ENCODE peak calls at places on chromosomes 13 and 19, in seven cellular contexts. I is cardiac fibroblast, L is ELF-1, B is COR-L47, R is cardiac muscle cell, P is WTC11, N is fibroblast of the aortic adventitia. J is an unnamed sample.

GRCh38 chr13:60944016-60944415 is 471.6 kb downstream of the PCDH20 start:
- DNase-seq in P (no peak), L (no peak), I (no peak), N (no peak), R (no peak), B (no peak), J (no peak)

GRCh38 chr13:43484432-43485225 is 302.1 kb downstream of the ENOX1 start:
- DNase-seq in I (no peak), P (no peak), N (no peak), R (no peak), B (no peak), L (no peak), J (no peak)

GRCh38 chr19:7657047-7657779 is 11.6 kb upstream of the RETN start:
- DNase-seq in I (no peak), N (no peak), B (no peak), P (no peak), R (no peak), L (no peak), J (no peak)

GRCh38 chr13:99812611-99813010 is 159.0 kb downstream of the ZIC5 start:
- DNase-seq in B (no peak), P (no peak), R (no peak), L (no peak), N (peak), I (peak), J (no peak)

GRCh38 chr13:75896271-75896670 is 260.1 kb downstream of the LMO7 start:
- DNase-seq in N (no peak), B (no peak), I (no peak), L (no peak), R (no peak), P (no peak), J (no peak)

GRCh38 chr13:58119351-58119750 is 487.8 kb downstream of the PCDH17 start:
- DNase-seq in I (no peak), L (no peak), B (no peak), N (no peak), P (no peak), R (no peak), J (no peak)

GRCh38 chr13:29920018-29920643 is 69.7 kb upstream of the UBL3 start:
- DNase-seq in B (peak), N (no peak), R (no peak), L (no peak), P (no peak), I (no peak), J (no peak)

GRCh38 chr13:51240178-51240577 is 18.0 kb downstream of the FAM124A start:
- DNase-seq in N (no peak), R (no peak), I (no peak), P (no peak), L (no peak), B (no peak), J (no peak)

GRCh38 chr13:111210082-111210481 is 95.0 kb downstream of the ARHGEF7 start:
- DNase-seq in L (no peak), R (no peak), B (no peak), I (no peak), P (no peak), N (no peak), J (no peak)

GRCh38 chr13:111245781-111246384 is 74.6 kb upstream of the TEX29 start:
- DNase-seq in L (no peak), R (no peak), N (peak), I (peak), B (no peak), P (no peak), J (no peak)

GRCh38 chr13:32645854-32646253 is 59.6 kb downstream of the PDS5B start:
- DNase-seq in B (no peak), P (no peak), N (no peak), I (no peak), L (no peak), R (no peak), J (no peak)

GRCh38 chr19:11381535-11382369 is 2.4 kb downstream of the EPOR start:
- DNase-seq in P (peak), I (peak), B (no peak), R (peak), N (peak), L (peak), J (peak)

GRCh38 chr19:1038995-1039645 is 787 bp upstream of the ABCA7 start:
- DNase-seq in R (no peak), L (peak), B (no peak), P (no peak), N (no peak), I (no peak), J (no peak)

GRCh38 chr13:77390391-77390790 is 63.5 kb upstream of the MYCBP2 start:
- DNase-seq in R (no peak), P (no peak), B (no peak), I (no peak), N (peak), L (no peak), J (no peak)

GRCh38 chr13:111630411-111630810 is 310.0 kb downstream of the TEX29 start:
- DNase-seq in L (peak), N (no peak), I (no peak), B (no peak), R (no peak), P (peak), J (peak)

GRCh38 chr19:46601318-46602224 is at the start of gene CALM3:
- DNase-seq in P (no peak), L (no peak), N (no peak), B (no peak), I (no peak), R (no peak), J (peak)

GRCh38 chr19:4144666-4145261 is 8.7 kb upstream of the CREB3L3 start:
- DNase-seq in R (no peak), I (peak), P (no peak), N (peak), B (no peak), L (no peak), J (no peak)

GRCh38 chr13:76638882-76639281 is 247.3 kb downstream of the KCTD12 start:
- DNase-seq in B (no peak), L (no peak), I (peak), N (no peak), P (no peak), R (no peak), J (no peak)

GRCh38 chr13:94706101-94706853 is 6.1 kb downstream of the SOX21 start:
- DNase-seq in P (no peak), L (no peak), R (no peak), N (no peak), I (no peak), B (no peak), J (no peak)

GRCh38 chr19:56973713-56974553 is 133.4 kb upstream of the PEG3 start:
- DNase-seq in L (no peak), N (no peak), R (no peak), P (no peak), I (no peak), B (peak), J (no peak)

GRCh38 chr19:12769689-12770088 is 5.7 kb downstream of the HOOK2 start:
- DNase-seq in B (no peak), R (peak), L (peak), I (no peak), P (peak), N (no peak), J (peak)

GRCh38 chr13:77185721-77186120 is 141.2 kb downstream of the MYCBP2 start:
- DNase-seq in B (no peak), P (no peak), I (no peak), R (no peak), N (no peak), L (no peak), J (no peak)

GRCh38 chr13:61036715-61037114 is 378.9 kb downstream of the PCDH20 start:
- DNase-seq in I (peak), P (no peak), B (no peak), L (no peak), R (no peak), N (no peak), J (no peak)

GRCh38 chr13:95298169-95298940 is 2.9 kb downstream of the ABCC4 start:
- DNase-seq in P (no peak), L (peak), I (no peak), R (no peak), N (no peak), B (no peak), J (no peak)

GRCh38 chr19:45782162-45782623 is at the start of gene DMPK:
- DNase-seq in I (no peak), N (peak), P (no peak), L (no peak), R (peak), B (peak), J (no peak)

GRCh38 chr13:51958217-51958547 is 53.1 kb downstream of the ATP7B start:
- DNase-seq in L (no peak), R (no peak), B (peak), N (no peak), P (no peak), I (no peak), J (no peak)

GRCh38 chr19:1590641-1591397 is 1.8 kb downstream of the MBD3 start:
- DNase-seq in I (peak), L (peak), P (peak), R (peak), B (peak), N (no peak), J (no peak)

GRCh38 chr13:25329706-25330105 is 28.3 kb downstream of the NUP58 start:
- DNase-seq in R (no peak), L (no peak), N (no peak), B (no peak), I (peak), P (no peak), J (no peak)

GRCh38 chr19:50817941-50818858 is 5.4 kb downstream of the KLK1 start:
- DNase-seq in N (no peak), I (no peak), L (peak), P (peak), R (peak), B (peak), J (peak)

GRCh38 chr19:47331931-47332547 is at the start of gene C5AR2:
- DNase-seq in N (peak), P (no peak), I (peak), L (no peak), B (no peak), R (no peak), J (no peak)

GRCh38 chr19:40246292-40247073 is 20.0 kb upstream of the CCNP start:
- DNase-seq in I (no peak), L (no peak), B (no peak), N (no peak), P (no peak), R (no peak), J (no peak)

GRCh38 chr13:97125051-97125809 is 96.9 kb upstream of the MBNL2 start:
- DNase-seq in P (peak), L (peak), N (peak), I (peak), R (peak), B (peak), J (peak)

GRCh38 chr19:2175742-2176141 is 12.0 kb downstream of the DOT1L start:
- DNase-seq in R (no peak), P (no peak), I (no peak), B (no peak), N (no peak), L (no peak), J (no peak)

GRCh38 chr19:52653161-52653560 is 15.0 kb upstream of the ZNF83 start:
- DNase-seq in P (no peak), I (no peak), B (no peak), L (no peak), R (no peak), N (no peak), J (no peak)

GRCh38 chr19:48543121-48543710 is 8.8 kb upstream of the SULT2B1 start:
- DNase-seq in P (no peak), R (no peak), L (peak), N (peak), I (peak), B (no peak), J (no peak)

GRCh38 chr19:52665529-52665928 is 27.4 kb upstream of the ZNF83 start:
- DNase-seq in N (no peak), P (no peak), L (no peak), B (no peak), I (peak), R (no peak), J (no peak)

GRCh38 chr19:45123440-45123850 is 30.5 kb downstream of the PPP1R37 start:
- DNase-seq in I (no peak), B (no peak), N (no peak), R (no peak), L (peak), P (no peak), J (no peak)

GRCh38 chr13:52162279-52163101 is 3.1 kb upstream of the NEK3 start:
- DNase-seq in N (peak), B (no peak), P (no peak), L (no peak), R (no peak), I (peak), J (no peak)

GRCh38 chr19:2678043-2678671 is 24.3 kb downstream of the GNG7 start:
- DNase-seq in N (no peak), P (no peak), I (no peak), L (no peak), R (no peak), B (no peak), J (no peak)